ENCODE peak calls at places on chromosomes 6 and 20, in nine cellular contexts. J is neural progenitor cell, E is A673, D is PC-9, W is PC-3, R is fibroblast of lung, M is hepatocyte, X is HepG2, P is H1. F is an unnamed sample.

GRCh38 chr6:170210026-170210390 is 80.9 kb downstream of the DLL1 start:
- DNase-seq in J (no peak), E (no peak), D (no peak), W (no peak), R (no peak), M (no peak), X (no peak), P (no peak), F (no peak)

GRCh38 chr6:34154668-34155447 is 9.0 kb upstream of the GRM4 start:
- DNase-seq in J (peak; percentile 87), E (peak; percentile 77), D (peak; percentile 50), W (peak; percentile 52), R (peak; percentile 32), M (peak; percentile 75), X (no peak), P (peak; percentile 99), F (peak; percentile 82)

GRCh38 chr20:47502271-47502730 is 614 bp downstream of the NCOA3 start:
- DNase-seq in J (peak; percentile 61), E (peak; percentile 28), D (peak; percentile 20), W (no peak), R (no peak), M (peak; percentile 37), X (no peak), P (peak; percentile 59), F (peak; percentile 39)

GRCh38 chr20:3990741-3991140 is 24.6 kb downstream of the RNF24 start:
- DNase-seq in J (no peak), E (no peak), D (no peak), W (no peak), R (no peak), M (no peak), X (no peak), P (no peak), F (no peak)

GRCh38 chr20:51374961-51375360 is 167.6 kb downstream of the NFATC2 start:
- DNase-seq in J (no peak), E (no peak), D (no peak), W (no peak), R (no peak), M (no peak), X (no peak), P (no peak), F (no peak)

GRCh38 chr6:151098166-151098565 is 141.6 kb upstream of the AKAP12 start:
- DNase-seq in J (no peak), E (no peak), D (no peak), W (no peak), R (no peak), M (no peak), X (no peak), P (no peak), F (no peak)

GRCh38 chr6:85677243-85677956 is 34.7 kb upstream of the SYNCRIP start:
- DNase-seq in J (no peak), E (no peak), D (no peak), W (no peak), R (peak; percentile 55), M (peak; percentile 27), X (no peak), P (no peak), F (no peak)

GRCh38 chr6:1613631-1614447 is 4.1 kb downstream of the FOXC1 start:
- DNase-seq in J (peak; percentile 86), E (no peak), D (peak; percentile 40), W (peak; percentile 19), R (peak; percentile 20), M (no peak), X (no peak), P (peak; percentile 81), F (peak; percentile 90)

GRCh38 chr20:46937140-46937523 is 42.5 kb downstream of the EYA2 start:
- DNase-seq in J (no peak), E (no peak), D (no peak), W (no peak), R (no peak), M (no peak), X (no peak), P (no peak), F (no peak)

GRCh38 chr6:30160391-30160790 is 620 bp downstream of the TRIM10 start:
- DNase-seq in J (no peak), E (no peak), D (no peak), W (no peak), R (no peak), M (no peak), X (no peak), P (no peak), F (no peak)

GRCh38 chr20:13089950-13090469 is 81.2 kb downstream of the SPTLC3 start:
- DNase-seq in J (no peak), E (no peak), D (no peak), W (no peak), R (no peak), M (peak; percentile 17), X (peak; percentile 99), P (no peak), F (no peak)

DNA sequence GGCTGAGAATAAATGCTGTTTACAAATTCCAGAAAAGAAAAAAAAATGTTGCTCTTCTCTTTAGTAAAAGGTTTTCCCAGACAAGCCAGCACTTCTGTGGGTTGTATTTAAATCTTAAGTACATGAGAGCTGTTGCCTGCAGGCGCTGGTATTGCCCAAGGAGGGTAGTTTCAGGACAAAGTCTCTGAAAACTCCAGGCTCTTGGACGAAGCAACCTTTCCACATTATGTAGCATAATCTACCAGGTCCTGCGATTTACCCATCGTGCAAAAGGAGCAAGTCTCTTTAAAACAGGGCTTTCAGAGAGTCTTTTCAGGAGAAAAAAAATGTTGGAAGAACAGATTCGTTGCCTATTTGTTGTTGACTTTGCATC is 65.6 kb downstream of the PLG start:
- DNase-seq in J (no peak), E (no peak), D (no peak), W (no peak), R (no peak), M (no peak), X (no peak), P (no peak), F (no peak)
- TF ChIP-seq CTCF in J (no peak), E (no peak), D (no peak), W (no peak), R (no peak), M (no peak), X (no peak), P (no peak), F (no peak)

DNA sequence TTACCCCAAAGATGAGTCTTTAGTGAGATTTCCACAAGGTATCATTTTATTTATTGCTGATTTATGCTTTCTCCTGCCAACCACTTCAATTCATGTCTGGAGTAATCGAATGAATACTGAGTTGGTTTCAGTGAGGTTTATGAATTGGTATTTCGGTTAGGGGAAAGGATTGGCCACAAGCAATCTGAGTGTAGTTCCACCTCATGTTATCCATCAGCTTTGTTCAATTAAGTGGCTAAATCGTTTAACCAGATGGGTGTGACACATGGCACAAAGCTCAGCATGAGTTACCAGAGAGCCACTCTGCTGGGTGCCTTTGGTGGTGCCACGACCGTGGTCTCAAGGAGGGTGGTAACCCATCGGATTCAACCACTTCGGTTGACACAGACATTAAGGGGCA is 148.2 kb downstream of the FNDC1 start:
- DNase-seq in J (no peak), E (no peak), D (no peak), W (no peak), R (no peak), M (no peak), X (no peak), P (no peak), F (no peak)
- TF ChIP-seq EZH2 in J (no peak), E (no peak), D (no peak), W (no peak), R (no peak), M (no peak), X (no peak), P (no peak), F (no peak)

DNA sequence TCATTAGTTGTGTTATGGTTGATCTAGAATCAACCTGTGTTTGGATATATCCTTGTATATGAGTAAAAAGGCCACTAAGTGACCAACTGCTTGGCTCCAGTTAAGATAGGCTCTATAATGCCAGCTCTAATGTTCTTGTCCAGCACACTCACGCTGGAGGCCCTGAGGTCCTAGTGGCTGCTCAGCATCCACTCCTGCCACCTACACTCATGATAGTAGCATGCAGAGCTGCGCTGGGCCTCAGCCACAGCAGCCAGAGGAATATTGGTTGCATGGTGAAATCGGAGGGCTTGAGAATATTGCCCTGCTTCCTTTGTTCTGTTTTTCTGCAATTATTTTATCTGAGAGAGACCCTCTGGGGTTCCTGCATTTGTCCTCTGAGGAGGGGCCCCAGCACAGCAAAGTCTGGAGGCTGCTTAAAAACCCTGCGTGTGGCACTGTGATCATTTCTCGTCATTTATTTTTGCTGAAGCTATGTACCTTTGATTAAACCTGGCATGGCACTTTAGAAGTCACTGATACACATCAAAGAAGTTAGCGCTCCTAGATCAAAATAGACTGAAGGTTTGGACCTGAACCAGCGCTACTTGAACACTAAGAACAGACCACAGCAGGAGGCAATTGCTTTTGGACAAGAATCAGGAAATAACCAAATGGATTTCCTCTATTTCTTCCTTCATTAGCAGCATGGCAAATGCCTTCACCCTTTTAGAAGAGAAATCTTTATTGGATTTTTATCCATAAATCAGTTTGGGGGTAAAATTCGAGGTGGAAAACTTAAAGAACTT is 398.4 kb upstream of the ID4 start:
- DNase-seq in J (no peak), E (peak; percentile 77), D (no peak), W (no peak), R (no peak), M (no peak), X (no peak), P (no peak), F (no peak)
- TF ChIP-seq CTCF in J (no peak), E (no peak), D (no peak), W (no peak), R (no peak), M (no peak), X (no peak), P (no peak), F (no peak)

GRCh38 chr6:117264487-117265424 is 602 bp upstream of the VGLL2 start:
- DNase-seq in J (peak; percentile 36), E (peak; percentile 16), D (no peak), W (no peak), R (peak; percentile 27), M (peak; percentile 19), X (no peak), P (peak; percentile 67), F (peak; percentile 59)
- TF ChIP-seq EZH2 in J (peak; percentile 86), E (peak; percentile 88), D (no peak), W (no peak), R (peak; percentile 94), M (peak; percentile 59), X (peak; percentile 93), P (peak; percentile 91), F (peak; percentile 82)

DNA sequence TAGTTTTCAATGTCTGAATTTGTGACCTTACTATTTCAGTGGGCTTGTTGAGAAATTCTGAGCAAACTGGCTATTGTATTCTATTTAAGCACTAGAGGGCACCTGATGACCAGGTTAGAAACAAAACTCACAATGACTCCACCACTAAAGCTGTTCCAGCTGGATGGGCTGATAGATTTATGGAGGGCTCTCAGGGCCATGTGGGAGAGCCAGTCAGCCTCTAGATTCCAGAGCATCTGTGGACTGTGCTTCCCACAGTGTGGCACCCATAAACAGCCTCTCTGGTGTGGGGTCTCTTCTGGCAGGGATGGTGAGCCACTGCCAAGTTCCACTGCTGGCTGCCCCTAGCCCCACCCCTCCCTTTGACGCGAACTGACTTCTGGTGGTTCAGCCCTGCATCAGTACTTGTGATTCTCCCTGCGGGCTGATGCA is 29.2 kb downstream of the C6orf58 start:
- DNase-seq in J (peak; percentile 67), E (peak; percentile 54), D (no peak), W (peak; percentile 61), R (peak; percentile 54), M (peak; percentile 46), X (peak; percentile 44), P (peak; percentile 59), F (peak; percentile 80)
- TF ChIP-seq CTCF in J (peak; percentile 58), E (peak; percentile 34), D (peak; percentile 77), W (peak; percentile 64), R (peak; percentile 33), M (peak; percentile 46), X (peak; percentile 65), P (peak; percentile 64), F (peak; percentile 72)